ENCODE peak calls at places on chromosomes 4 and X, in four cellular contexts. F is effector memory CD4-positive, alpha-beta T cell; R is CD8-positive, alpha-beta T cell; S is WERI-Rb-1. D is an unnamed sample.

GRCh38 chrX:150155396-150156048 is 207.6 kb upstream of the MAMLD1 start:
- DNase-seq in F (no peak), R (no peak), S (no peak), D (no peak)

GRCh38 chr4:83316459-83317170 is 18.0 kb downstream of the HPSE start:
- DNase-seq in F (no peak), R (no peak), S (no peak), D (no peak)

GRCh38 chr4:4787421-4787820 is 72.0 kb upstream of the MSX1 start:
- DNase-seq in F (no peak), R (no peak), S (no peak), D (no peak)

GRCh38 chr4:94758141-94758699 is 465 bp downstream of the BMPR1B start:
- DNase-seq in F (no peak), R (no peak), S (peak; percentile 73), D (no peak)

GRCh38 chr4:92189146-92189545 is 114.6 kb upstream of the GRID2 start:
- DNase-seq in F (no peak), R (no peak), S (no peak), D (no peak)

GRCh38 chr4:38119663-38120374 is 159.6 kb downstream of the PTTG2 start:
- DNase-seq in F (no peak), R (no peak), S (peak; percentile 45), D (no peak)

GRCh38 chr4:769511-769910 is 56.4 kb downstream of the CPLX1 start:
- DNase-seq in F (no peak), R (no peak), S (no peak), D (no peak)

GRCh38 chrX:140608111-140608510 is 101.4 kb upstream of the LINC00632 start:
- DNase-seq in F (no peak), R (no peak), S (no peak), D (no peak)

GRCh38 chr4:61204353-61204752 is 4.2 kb downstream of the ADGRL3 start:
- DNase-seq in F (no peak), R (no peak), S (no peak), D (no peak)

GRCh38 chrX:46913710-46914109 is 1.5 kb downstream of the JADE3 start:
- DNase-seq in F (no peak), R (no peak), S (no peak), D (no peak)

GRCh38 chr4:106583567-106583966 is 215.0 kb upstream of the GIMD1 start:
- DNase-seq in F (no peak), R (no peak), S (no peak), D (no peak)

GRCh38 chr4:139243448-139244365 is 36.3 kb downstream of the MGARP start:
- DNase-seq in F (no peak), R (no peak), S (no peak), D (no peak)

GRCh38 chrX:121407627-121408026 is 360.2 kb downstream of the GLUD2 start:
- DNase-seq in F (no peak), R (no peak), S (no peak), D (no peak)

GRCh38 chrX:12967711-12968465 is 7.0 kb upstream of the TMSB4X start:
- DNase-seq in F (no peak), R (no peak), S (no peak), D (no peak)

GRCh38 chr4:139315221-139315675 is 13.0 kb upstream of the NDUFC1 start:
- DNase-seq in F (no peak), R (no peak), S (no peak), D (no peak)

GRCh38 chr4:112386051-112386450 is 88.9 kb downstream of the ALPK1 start:
- DNase-seq in F (no peak), R (no peak), S (no peak), D (no peak)

GRCh38 chrX:109987884-109988283 is 15.0 kb upstream of the TMEM164 start:
- DNase-seq in F (no peak), R (no peak), S (no peak), D (no peak)

GRCh38 chr4:577499-578450 is 1.7 kb upstream of the TMEM271 start:
- DNase-seq in F (no peak), R (no peak), S (no peak), D (no peak)

GRCh38 chr4:80197132-80197573 is at the start of gene PRDM8:
- DNase-seq in F (no peak), R (no peak), S (peak; percentile 92), D (no peak)

GRCh38 chr4:103204114-103204513 is 6.0 kb upstream of the CENPE start:
- DNase-seq in F (no peak), R (no peak), S (no peak), D (no peak)

GRCh38 chrX:155070038-155070437 is 898 bp downstream of the CMC4 start:
- DNase-seq in F (no peak), R (no peak), S (no peak), D (no peak)

GRCh38 chrX:1649623-1650022 is 34.8 kb downstream of the ASMT start:
- DNase-seq in F (no peak), R (no peak), S (peak; percentile 22), D (peak; percentile 50)

GRCh38 chrX:18457000-18457399 is 31.6 kb downstream of the CDKL5 start:
- DNase-seq in F (no peak), R (no peak), S (no peak), D (no peak)

GRCh38 chr4:26807330-26807729 is 53.3 kb upstream of the STIM2 start:
- DNase-seq in F (no peak), R (no peak), S (no peak), D (no peak)

GRCh38 chrX:72316408-72317079 is 10.8 kb upstream of the CITED1 start:
- DNase-seq in F (no peak), R (no peak), S (no peak), D (no peak)

GRCh38 chr4:54941994-54942552 is 183.3 kb downstream of the KDR start:
- DNase-seq in F (peak; percentile 6), R (peak; percentile 24), S (no peak), D (no peak)

GRCh38 chr4:47110670-47111069 is 79.3 kb downstream of the GABRB1 start:
- DNase-seq in F (no peak), R (no peak), S (no peak), D (no peak)

GRCh38 chr4:39526810-39527295 is 386 bp downstream of the UGDH start:
- DNase-seq in F (peak; percentile 1), R (no peak), S (no peak), D (no peak)

GRCh38 chrX:39652336-39652735 is 445.4 kb downstream of the BCOR start:
- DNase-seq in F (no peak), R (no peak), S (no peak), D (no peak)

GRCh38 chr4:157045507-157046127 is 30.3 kb upstream of the GLRB start:
- DNase-seq in F (no peak), R (no peak), S (peak; percentile 53), D (no peak)

GRCh38 chr4:154345359-154345758 is 146.2 kb downstream of the DCHS2 start:
- DNase-seq in F (no peak), R (no peak), S (no peak), D (no peak)

GRCh38 chr4:3489451-3489962 is 26.4 kb downstream of the DOK7 start:
- DNase-seq in F (no peak), R (no peak), S (no peak), D (no peak)

GRCh38 chr4:150582101-150582565 is at the start of gene MAB21L2:
- DNase-seq in F (no peak), R (no peak), S (no peak), D (no peak)
- H3K4me3 ChIP-seq in F (no peak within 1 kb of the TSS), R (no peak within 1 kb of the TSS), S (no peak within 1 kb of the TSS), D (peak within 1 kb of the TSS; percentile 28)

GRCh38 chr4:128158894-128159293 is 97.8 kb downstream of the LARP1B start:
- DNase-seq in F (no peak), R (no peak), S (no peak), D (no peak)

GRCh38 chr4:128161138-128161537 is 100.0 kb downstream of the LARP1B start:
- DNase-seq in F (no peak), R (no peak), S (no peak), D (no peak)

GRCh38 chr4:128159967-128160366 is 98.9 kb downstream of the LARP1B start:
- DNase-seq in F (no peak), R (no peak), S (no peak), D (no peak)

GRCh38 chr4:128163177-128164117 is 102.3 kb downstream of the LARP1B start:
- DNase-seq in F (no peak), R (no peak), S (no peak), D (no peak)

GRCh38 chr4:128162434-128162833 is 101.3 kb downstream of the LARP1B start:
- DNase-seq in F (no peak), R (no peak), S (no peak), D (no peak)
- H3K27ac ChIP-seq in F (no peak overlapping the region), R (no peak overlapping the region), S (no peak overlapping the region), D (no peak overlapping the region)

GRCh38 chr4:84378277-84378838 is 120.7 kb downstream of the NKX6-1 start:
- DNase-seq in F (no peak), R (no peak), S (no peak), D (no peak)
- H3K4me3 ChIP-seq in F (no peak overlapping the region), R (no peak overlapping the region), S (no peak overlapping the region), D (no peak overlapping the region)

GRCh38 chr4:185395255-185395955 is at the start of gene LRP2BP:
- DNase-seq in F (no peak), R (no peak), S (no peak), D (no peak)

GRCh38 chr4:185396724-185397402 is at the start of gene ANKRD37:
- DNase-seq in F (no peak), R (no peak), S (no peak), D (no peak)

GRCh38 chr4:185398618-185399017 is 2.0 kb downstream of the ANKRD37 start:
- DNase-seq in F (no peak), R (no peak), S (no peak), D (no peak)

GRCh38 chr4:185395956-185396723 is 416 bp upstream of the LRP2BP start:
- DNase-seq in F (peak; percentile 93), R (peak; percentile 95), S (peak; percentile 99), D (peak; percentile 85)

DNA sequence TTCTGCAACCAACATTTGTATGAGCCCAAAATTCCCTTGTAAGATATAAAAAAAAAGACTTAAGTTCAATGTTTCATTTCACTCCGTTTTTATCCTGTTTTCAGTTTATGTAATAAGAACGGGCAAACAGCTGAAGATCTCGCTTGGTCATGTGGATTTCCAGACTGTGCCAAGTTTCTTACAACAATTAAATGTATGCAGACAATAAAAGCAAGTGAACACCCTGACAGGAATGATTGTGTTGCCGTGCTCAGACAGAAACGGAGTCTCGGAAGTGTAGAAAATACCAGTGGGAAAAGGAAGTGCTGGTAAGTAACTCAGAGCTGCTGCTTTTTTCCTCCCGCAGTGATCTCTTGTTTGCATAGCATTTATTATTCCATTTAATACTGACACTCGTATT is 2.8 kb downstream of the ANKRD37 start:
- DNase-seq in F (no peak), R (no peak), S (no peak), D (no peak)
- H3K27ac ChIP-seq in F (no peak overlapping the region), R (no peak overlapping the region), S (no peak overlapping the region), D (no peak overlapping the region)

GRCh38 chr4:6221851-6222760 is 21.8 kb upstream of the JAKMIP1 start:
- DNase-seq in F (peak; percentile 19), R (no peak), S (no peak), D (no peak)
- H3K4me3 ChIP-seq in F (no peak overlapping the region), R (no peak overlapping the region), S (no peak overlapping the region), D (peak overlapping the region; percentile 40)

D was measured in iPS DF 6.9.